ENCODE peak calls at places on chromosomes 6 and 20, in ten cellular contexts. One of them, this sample, is unnamed.

GRCh38 chr6:144729502-144729901 is 444.4 kb downstream of the UTRN start:
- DNase-seq in A549: no peak
- DNase-seq in HepG2: no peak
- DNase-seq in AG04450: no peak
- DNase-seq in CD4-positive, alpha-beta T cell: no peak
- DNase-seq in heart right ventricle: no peak
- DNase-seq in neuronal stem cell: no peak
- DNase-seq in HCT116: no peak
- DNase-seq in psoas muscle: no peak
- DNase-seq in aorta: no peak
- DNase-seq in this sample: no peak

GRCh38 chr20:15937179-15937578 is 636.1 kb downstream of the KIF16B start:
- DNase-seq in AG04450: no peak
- DNase-seq in neuronal stem cell: peak
- DNase-seq in HepG2: no peak
- DNase-seq in aorta: no peak
- DNase-seq in CD4-positive, alpha-beta T cell: no peak
- DNase-seq in HCT116: no peak
- DNase-seq in psoas muscle: no peak
- DNase-seq in heart right ventricle: no peak
- DNase-seq in A549: no peak
- DNase-seq in this sample: no peak

GRCh38 chr20:4014031-4014474 is 1.3 kb downstream of the RNF24 start:
- DNase-seq in HCT116: peak
- DNase-seq in A549: peak
- DNase-seq in neuronal stem cell: no peak
- DNase-seq in AG04450: peak
- DNase-seq in heart right ventricle: no peak
- DNase-seq in aorta: no peak
- DNase-seq in HepG2: peak
- DNase-seq in psoas muscle: no peak
- DNase-seq in CD4-positive, alpha-beta T cell: no peak
- DNase-seq in this sample: peak

GRCh38 chr20:59422911-59423520 is 122.6 kb downstream of the EDN3 start:
- DNase-seq in psoas muscle: no peak
- DNase-seq in heart right ventricle: no peak
- DNase-seq in HepG2: no peak
- DNase-seq in AG04450: no peak
- DNase-seq in HCT116: no peak
- DNase-seq in aorta: no peak
- DNase-seq in A549: no peak
- DNase-seq in CD4-positive, alpha-beta T cell: no peak
- DNase-seq in neuronal stem cell: no peak
- DNase-seq in this sample: no peak

GRCh38 chr6:137978252-137978896 is 111.3 kb downstream of the TNFAIP3 start:
- DNase-seq in CD4-positive, alpha-beta T cell: no peak
- DNase-seq in HepG2: no peak
- DNase-seq in AG04450: no peak
- DNase-seq in A549: no peak
- DNase-seq in neuronal stem cell: no peak
- DNase-seq in HCT116: peak
- DNase-seq in aorta: no peak
- DNase-seq in heart right ventricle: no peak
- DNase-seq in psoas muscle: no peak
- DNase-seq in this sample: peak

GRCh38 chr20:39195495-39196129 is 233.5 kb downstream of the DHX35 start:
- DNase-seq in HCT116: no peak
- DNase-seq in neuronal stem cell: peak
- DNase-seq in aorta: no peak
- DNase-seq in CD4-positive, alpha-beta T cell: no peak
- DNase-seq in heart right ventricle: no peak
- DNase-seq in psoas muscle: no peak
- DNase-seq in HepG2: no peak
- DNase-seq in AG04450: no peak
- DNase-seq in A549: no peak
- DNase-seq in this sample: no peak

GRCh38 chr20:13457487-13457886 is 181.2 kb downstream of the TASP1 start:
- DNase-seq in neuronal stem cell: no peak
- DNase-seq in A549: no peak
- DNase-seq in AG04450: no peak
- DNase-seq in psoas muscle: no peak
- DNase-seq in HCT116: no peak
- DNase-seq in aorta: no peak
- DNase-seq in heart right ventricle: no peak
- DNase-seq in HepG2: no peak
- DNase-seq in CD4-positive, alpha-beta T cell: no peak
- DNase-seq in this sample: no peak

GRCh38 chr6:24126586-24127192 is 674 bp downstream of the NRSN1 start:
- DNase-seq in HepG2: peak
- DNase-seq in psoas muscle: no peak
- DNase-seq in heart right ventricle: no peak
- DNase-seq in HCT116: peak
- DNase-seq in AG04450: no peak
- DNase-seq in aorta: peak
- DNase-seq in neuronal stem cell: peak
- DNase-seq in CD4-positive, alpha-beta T cell: no peak
- DNase-seq in A549: peak
- DNase-seq in this sample: peak

GRCh38 chr6:35725721-35726438 is 11.0 kb upstream of the ARMC12 start:
- DNase-seq in aorta: peak
- DNase-seq in HepG2: peak
- DNase-seq in AG04450: no peak
- DNase-seq in heart right ventricle: peak
- DNase-seq in psoas muscle: peak
- DNase-seq in A549: no peak
- DNase-seq in CD4-positive, alpha-beta T cell: peak
- DNase-seq in neuronal stem cell: no peak
- DNase-seq in HCT116: no peak
- DNase-seq in this sample: peak

GRCh38 chr20:47676219-47676721 is 109.0 kb downstream of the SULF2 start:
- DNase-seq in psoas muscle: no peak
- DNase-seq in AG04450: no peak
- DNase-seq in heart right ventricle: no peak
- DNase-seq in aorta: no peak
- DNase-seq in CD4-positive, alpha-beta T cell: no peak
- DNase-seq in A549: no peak
- DNase-seq in HCT116: no peak
- DNase-seq in neuronal stem cell: no peak
- DNase-seq in HepG2: peak
- DNase-seq in this sample: no peak

GRCh38 chr6:118787746-118788419 is 106.1 kb upstream of the ASF1A start:
- DNase-seq in AG04450: no peak
- DNase-seq in HepG2: no peak
- DNase-seq in neuronal stem cell: no peak
- DNase-seq in A549: no peak
- DNase-seq in CD4-positive, alpha-beta T cell: no peak
- DNase-seq in HCT116: no peak
- DNase-seq in psoas muscle: no peak
- DNase-seq in heart right ventricle: no peak
- DNase-seq in aorta: no peak
- DNase-seq in this sample: no peak

GRCh38 chr20:50332491-50332980 is 141.9 kb downstream of the CEBPB start:
- DNase-seq in AG04450: no peak
- DNase-seq in CD4-positive, alpha-beta T cell: no peak
- DNase-seq in HCT116: no peak
- DNase-seq in heart right ventricle: no peak
- DNase-seq in aorta: peak
- DNase-seq in HepG2: no peak
- DNase-seq in neuronal stem cell: no peak
- DNase-seq in psoas muscle: no peak
- DNase-seq in A549: no peak
- DNase-seq in this sample: no peak

GRCh38 chr6:30883476-30883742 is 910 bp upstream of the DDR1 start:
- DNase-seq in psoas muscle: no peak
- DNase-seq in neuronal stem cell: no peak
- DNase-seq in HCT116: no peak
- DNase-seq in HepG2: no peak
- DNase-seq in CD4-positive, alpha-beta T cell: no peak
- DNase-seq in heart right ventricle: no peak
- DNase-seq in aorta: no peak
- DNase-seq in AG04450: no peak
- DNase-seq in A549: no peak
- DNase-seq in this sample: no peak
- H3K27ac ChIP-seq in psoas muscle: peak
- H3K27ac ChIP-seq in neuronal stem cell: peak
- H3K27ac ChIP-seq in HCT116: peak
- H3K27ac ChIP-seq in HepG2: peak
- H3K27ac ChIP-seq in CD4-positive, alpha-beta T cell: peak
- H3K27ac ChIP-seq in heart right ventricle: peak
- H3K27ac ChIP-seq in aorta: peak
- H3K27ac ChIP-seq in AG04450: no peak
- H3K27ac ChIP-seq in A549: peak
- H3K27ac ChIP-seq in this sample: peak

GRCh38 chr6:57262491-57262890 is 40.4 kb upstream of the RAB23 start:
- DNase-seq in HepG2: no peak
- DNase-seq in A549: no peak
- DNase-seq in HCT116: no peak
- DNase-seq in AG04450: no peak
- DNase-seq in aorta: peak
- DNase-seq in neuronal stem cell: no peak
- DNase-seq in heart right ventricle: peak
- DNase-seq in CD4-positive, alpha-beta T cell: no peak
- DNase-seq in psoas muscle: peak
- DNase-seq in this sample: no peak
- H3K27ac ChIP-seq in HepG2: no peak
- H3K27ac ChIP-seq in A549: peak
- H3K27ac ChIP-seq in HCT116: no peak
- H3K27ac ChIP-seq in AG04450: peak
- H3K27ac ChIP-seq in aorta: peak
- H3K27ac ChIP-seq in neuronal stem cell: no peak
- H3K27ac ChIP-seq in heart right ventricle: peak
- H3K27ac ChIP-seq in CD4-positive, alpha-beta T cell: no peak
- H3K27ac ChIP-seq in psoas muscle: peak
- H3K27ac ChIP-seq in this sample: no peak

GRCh38 chr6:33988121-33989015 is 157.5 kb downstream of the GRM4 start:
- DNase-seq in CD4-positive, alpha-beta T cell: no peak
- DNase-seq in AG04450: no peak
- DNase-seq in A549: no peak
- DNase-seq in neuronal stem cell: no peak
- DNase-seq in HepG2: peak
- DNase-seq in aorta: no peak
- DNase-seq in HCT116: no peak
- DNase-seq in psoas muscle: no peak
- DNase-seq in heart right ventricle: no peak
- DNase-seq in this sample: no peak
- H3K27ac ChIP-seq in CD4-positive, alpha-beta T cell: no peak
- H3K27ac ChIP-seq in AG04450: no peak
- H3K27ac ChIP-seq in A549: no peak
- H3K27ac ChIP-seq in neuronal stem cell: no peak
- H3K27ac ChIP-seq in HepG2: no peak
- H3K27ac ChIP-seq in aorta: no peak
- H3K27ac ChIP-seq in HCT116: no peak
- H3K27ac ChIP-seq in psoas muscle: no peak
- H3K27ac ChIP-seq in heart right ventricle: no peak
- H3K27ac ChIP-seq in this sample: no peak

DNA sequence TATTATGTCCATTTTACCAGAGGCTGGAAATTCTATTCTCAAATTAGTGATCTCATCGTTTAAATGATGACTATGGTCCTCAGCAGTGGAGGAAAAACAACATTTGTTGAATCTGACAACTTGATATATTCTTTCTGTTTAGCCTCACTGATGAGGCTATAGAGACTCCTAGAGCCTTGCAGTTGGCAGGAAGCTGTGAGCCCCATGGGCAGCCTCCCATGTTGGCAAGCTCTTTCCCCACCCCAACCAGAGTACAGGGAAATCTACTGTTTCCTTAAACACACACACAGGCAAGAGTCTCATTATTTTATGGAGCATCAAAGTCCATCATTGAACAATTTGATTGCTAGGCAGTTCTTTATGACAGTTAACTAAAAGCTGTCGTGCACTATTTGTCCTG is 498.2 kb upstream of the CITED2 start:
- DNase-seq in neuronal stem cell: no peak
- DNase-seq in CD4-positive, alpha-beta T cell: no peak
- DNase-seq in AG04450: no peak
- DNase-seq in aorta: no peak
- DNase-seq in psoas muscle: no peak
- DNase-seq in HepG2: no peak
- DNase-seq in HCT116: no peak
- DNase-seq in heart right ventricle: no peak
- DNase-seq in A549: no peak
- DNase-seq in this sample: no peak
- H3K27ac ChIP-seq in neuronal stem cell: no peak
- H3K27ac ChIP-seq in CD4-positive, alpha-beta T cell: no peak
- H3K27ac ChIP-seq in AG04450: no peak
- H3K27ac ChIP-seq in aorta: no peak
- H3K27ac ChIP-seq in psoas muscle: no peak
- H3K27ac ChIP-seq in HepG2: no peak
- H3K27ac ChIP-seq in HCT116: no peak
- H3K27ac ChIP-seq in heart right ventricle: no peak
- H3K27ac ChIP-seq in A549: no peak
- H3K27ac ChIP-seq in this sample: no peak

GRCh38 chr6:42084889-42085288 is 34.6 kb downstream of the TAF8 start:
- DNase-seq in aorta: no peak
- DNase-seq in heart right ventricle: no peak
- DNase-seq in neuronal stem cell: no peak
- DNase-seq in HCT116: no peak
- DNase-seq in psoas muscle: no peak
- DNase-seq in A549: peak
- DNase-seq in AG04450: no peak
- DNase-seq in CD4-positive, alpha-beta T cell: no peak
- DNase-seq in HepG2: no peak
- DNase-seq in this sample: no peak

GRCh38 chr6:42086046-42086664 is 35.8 kb downstream of the TAF8 start:
- DNase-seq in CD4-positive, alpha-beta T cell: no peak
- DNase-seq in psoas muscle: peak
- DNase-seq in neuronal stem cell: no peak
- DNase-seq in heart right ventricle: no peak
- DNase-seq in HepG2: no peak
- DNase-seq in HCT116: no peak
- DNase-seq in AG04450: no peak
- DNase-seq in aorta: no peak
- DNase-seq in A549: peak
- DNase-seq in this sample: no peak

GRCh38 chr6:42083530-42083929 is 33.2 kb downstream of the TAF8 start:
- DNase-seq in CD4-positive, alpha-beta T cell: no peak
- DNase-seq in neuronal stem cell: no peak
- DNase-seq in A549: no peak
- DNase-seq in HCT116: no peak
- DNase-seq in psoas muscle: peak
- DNase-seq in AG04450: no peak
- DNase-seq in aorta: no peak
- DNase-seq in HepG2: no peak
- DNase-seq in heart right ventricle: no peak
- DNase-seq in this sample: no peak

GRCh38 chr6:42088101-42088591 is 37.8 kb downstream of the TAF8 start:
- DNase-seq in HepG2: no peak
- DNase-seq in AG04450: no peak
- DNase-seq in aorta: no peak
- DNase-seq in HCT116: no peak
- DNase-seq in psoas muscle: no peak
- DNase-seq in A549: peak
- DNase-seq in heart right ventricle: peak
- DNase-seq in neuronal stem cell: no peak
- DNase-seq in CD4-positive, alpha-beta T cell: no peak
- DNase-seq in this sample: peak

DNA sequence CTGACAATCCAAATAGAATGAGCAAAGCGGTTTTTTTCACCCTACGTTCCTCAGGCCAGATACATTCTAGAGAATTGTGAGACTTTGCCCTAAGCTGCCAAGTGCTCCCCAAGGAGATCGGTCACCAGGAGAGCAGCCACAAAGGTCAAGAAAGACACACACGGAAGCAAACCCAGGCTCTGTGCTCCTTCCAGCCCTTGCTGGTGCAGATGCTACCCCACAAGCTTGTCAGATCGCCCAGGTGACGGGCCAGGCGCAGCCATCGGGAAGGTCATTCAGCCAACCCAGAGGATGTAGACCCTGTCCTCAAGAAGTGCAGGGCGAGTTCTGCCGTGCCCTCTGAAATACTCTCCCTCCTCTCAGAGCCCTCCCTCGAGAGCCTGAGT is 36.3 kb downstream of the TAF8 start:
- DNase-seq in neuronal stem cell: no peak
- DNase-seq in aorta: no peak
- DNase-seq in psoas muscle: peak
- DNase-seq in CD4-positive, alpha-beta T cell: no peak
- DNase-seq in heart right ventricle: no peak
- DNase-seq in A549: no peak
- DNase-seq in HCT116: no peak
- DNase-seq in AG04450: no peak
- DNase-seq in HepG2: no peak
- DNase-seq in this sample: no peak
- H3K27ac ChIP-seq in neuronal stem cell: no peak
- H3K27ac ChIP-seq in aorta: no peak
- H3K27ac ChIP-seq in psoas muscle: no peak
- H3K27ac ChIP-seq in CD4-positive, alpha-beta T cell: no peak
- H3K27ac ChIP-seq in heart right ventricle: peak
- H3K27ac ChIP-seq in A549: peak
- H3K27ac ChIP-seq in HCT116: no peak
- H3K27ac ChIP-seq in AG04450: no peak
- H3K27ac ChIP-seq in HepG2: no peak
- H3K27ac ChIP-seq in this sample: peak